ENCODE peak calls at places on chromosomes 5 and 9, in six cellular contexts. O is GM03348; D is foreskin fibroblast; X is GM06990; M is effector CD4-positive, alpha-beta T cell; Y is nephron progenitor cell. F is an unnamed sample.

GRCh38 chr9:278651-279050 is 64.0 kb downstream of the DOCK8 start:
- DNase-seq in O (no peak), D (no peak), X (no peak), M (peak), Y (no peak), F (no peak)

GRCh38 chr9:127950513-127951210 is 13.0 kb upstream of the DPM2 start:
- DNase-seq in O (no peak), D (no peak), X (no peak), M (no peak), Y (no peak), F (no peak)

GRCh38 chr5:141560725-141561483 is 57.9 kb downstream of the DIAPH1 start:
- DNase-seq in O (peak), D (peak), X (no peak), M (no peak), Y (peak), F (peak)

GRCh38 chr5:32499261-32499660 is 54.7 kb upstream of the ZFR start:
- DNase-seq in O (no peak), D (no peak), X (no peak), M (no peak), Y (no peak), F (no peak)

GRCh38 chr9:122332083-122332482 is 38.7 kb upstream of the PTGS1 start:
- DNase-seq in O (no peak), D (no peak), X (no peak), M (no peak), Y (no peak), F (peak)

GRCh38 chr5:98606961-98607360 is 166.5 kb upstream of the RGMB start:
- DNase-seq in O (no peak), D (no peak), X (no peak), M (no peak), Y (no peak), F (no peak)

GRCh38 chr5:141508808-141509611 is 20.1 kb downstream of the PCDHGC5 start:
- DNase-seq in O (peak), D (peak), X (peak), M (no peak), Y (peak), F (peak)

GRCh38 chr9:96232539-96233241 is 69.3 kb downstream of the HSD17B3 start:
- DNase-seq in O (peak), D (peak), X (no peak), M (no peak), Y (peak), F (peak)

GRCh38 chr9:112049834-112050516 is 125.1 kb downstream of the SUSD1 start:
- DNase-seq in O (peak), D (peak), X (no peak), M (no peak), Y (no peak), F (no peak)

GRCh38 chr5:54529565-54529964 is 12.0 kb downstream of the SNX18 start:
- DNase-seq in O (no peak), D (no peak), X (no peak), M (no peak), Y (no peak), F (no peak)

GRCh38 chr5:165809914-165810313 is 2304.5 kb downstream of the MAT2B start:
- DNase-seq in O (no peak), D (no peak), X (no peak), M (no peak), Y (no peak), F (no peak)

GRCh38 chr9:22119537-22120167 is 110.5 kb upstream of the CDKN2B start:
- DNase-seq in O (peak), D (no peak), X (no peak), M (no peak), Y (no peak), F (peak)

GRCh38 chr9:128587453-128587852 is 35.1 kb downstream of the SPTAN1 start:
- DNase-seq in O (no peak), D (no peak), X (peak), M (no peak), Y (no peak), F (no peak)

GRCh38 chr9:76586555-76587314 is 127.8 kb downstream of the GCNT1 start:
- DNase-seq in O (no peak), D (no peak), X (no peak), M (no peak), Y (no peak), F (no peak)

GRCh38 chr5:40240111-40240510 is 439.6 kb upstream of the PTGER4 start:
- DNase-seq in O (no peak), D (peak), X (no peak), M (no peak), Y (no peak), F (no peak)

GRCh38 chr9:137241490-137242328 is 622 bp downstream of the TUBB4B start:
- DNase-seq in O (peak), D (peak), X (no peak), M (peak), Y (no peak), F (peak)

GRCh38 chr9:127131871-127132270 is 9.4 kb upstream of the ANGPTL2 start:
- DNase-seq in O (peak), D (peak), X (no peak), M (no peak), Y (no peak), F (no peak)

GRCh38 chr9:136210276-136210675 is 5.3 kb upstream of the LHX3 start:
- DNase-seq in O (no peak), D (no peak), X (no peak), M (no peak), Y (no peak), F (no peak)

GRCh38 chr9:99239341-99240055 is 17.4 kb downstream of the SEC61B start:
- DNase-seq in O (peak), D (peak), X (no peak), M (no peak), Y (no peak), F (no peak)

GRCh38 chr5:35694481-35694880 is 76.8 kb downstream of the SPEF2 start:
- DNase-seq in O (no peak), D (no peak), X (no peak), M (no peak), Y (no peak), F (no peak)

GRCh38 chr5:167851416-167851815 is 440.0 kb upstream of the WWC1 start:
- DNase-seq in O (no peak), D (no peak), X (no peak), M (no peak), Y (no peak), F (no peak)

GRCh38 chr5:66230551-66230950 is 86.5 kb downstream of the SREK1 start:
- DNase-seq in O (no peak), D (no peak), X (no peak), M (no peak), Y (no peak), F (no peak)

GRCh38 chr5:138139776-138140080 is 500 bp upstream of the NME5 start:
- DNase-seq in O (no peak), D (no peak), X (no peak), M (no peak), Y (no peak), F (no peak)

F was measured in SK-N-SH.